ENCODE peak calls at places on chromosomes 11 and 22, in ten cellular contexts. E is testis, Y is ovary, R is left ventricle myocardium inferior, T is adipocyte, N is pancreas, Z is upper lobe of right lung, S is mucosa of descending colon, M is Peyer's patch, P is cardiac muscle cell. B is an unnamed sample.
A peak's percentile ranks its signal among the peaks of the same experiment; 100 is the strongest.

GRCh38 chr11:111355956-111356659 is 23.0 kb downstream of the POU2AF1 start:
- DNase-seq in N (no peak), R (no peak), Z (no peak), S (no peak), M (no peak), E (no peak), P (no peak), T (no peak), Y (no peak), B (no peak)

GRCh38 chr11:80473562-80473961 is 1032.7 kb upstream of the TENM4 start:
- DNase-seq in R (no peak), T (no peak), P (no peak), Z (no peak), Y (no peak), S (no peak), N (no peak), E (no peak), M (no peak), B (no peak)

GRCh38 chr11:31720225-31720624 is 90.9 kb downstream of the PAX6 start:
- DNase-seq in N (no peak), P (no peak), Z (no peak), E (no peak), M (no peak), S (no peak), T (no peak), R (no peak), Y (no peak), B (no peak)

GRCh38 chr11:110565344-110565684 is 135.6 kb downstream of the FDX1 start:
- DNase-seq in P (peak; percentile 63), Z (no peak), T (peak; percentile 51), R (no peak), N (no peak), E (peak; percentile 25), S (no peak), M (no peak), Y (no peak), B (no peak)

GRCh38 chr22:45308624-45309421 is 911 bp upstream of the FAM118A start:
- DNase-seq in S (peak; percentile 75), Y (peak; percentile 50), E (no peak), R (no peak), T (no peak), Z (no peak), P (no peak), N (peak; percentile 19), M (peak; percentile 62), B (no peak)

GRCh38 chr11:18012314-18012905 is 437 bp downstream of the SERGEF start:
- DNase-seq in P (peak; percentile 14), N (peak; percentile 36), Y (no peak), E (peak; percentile 31), T (peak; percentile 35), Z (no peak), R (peak; percentile 15), M (peak; percentile 53), S (peak; percentile 60), B (no peak)

GRCh38 chr11:65853249-65853979 is 4.6 kb downstream of the CFL1 start:
- DNase-seq in R (no peak), P (no peak), M (no peak), S (no peak), Y (peak; percentile 27), N (no peak), E (no peak), Z (peak; percentile 34), T (no peak), B (no peak)

GRCh38 chr22:28208797-28209196 is 289.7 kb upstream of the PITPNB start:
- DNase-seq in Y (no peak), P (no peak), R (no peak), S (no peak), E (no peak), Z (no peak), N (no peak), M (no peak), T (peak; percentile 39), B (no peak)

GRCh38 chr11:107699371-107700348 is 12.2 kb downstream of the SLN start:
- DNase-seq in M (no peak), P (peak; percentile 44), S (no peak), Y (no peak), E (no peak), Z (no peak), R (no peak), T (no peak), N (no peak), B (no peak)

GRCh38 chr11:45253640-45254039 is 32.5 kb downstream of the SYT13 start:
- DNase-seq in P (no peak), E (peak; percentile 71), R (no peak), M (no peak), N (no peak), Z (no peak), Y (no peak), T (no peak), S (no peak), B (no peak)

GRCh38 chr11:2365571-2366210 is 11.4 kb upstream of the CD81 start:
- DNase-seq in Z (peak; percentile 62), S (no peak), P (no peak), M (no peak), N (no peak), R (no peak), Y (no peak), E (no peak), T (no peak), B (no peak)

GRCh38 chr11:1785749-1786261 is 22.1 kb upstream of the CTSD start:
- DNase-seq in M (peak; percentile 52), R (no peak), Y (no peak), T (peak; percentile 19), P (no peak), E (no peak), Z (no peak), S (no peak), N (no peak), B (no peak)

GRCh38 chr22:41919357-41920224 is 4.7 kb upstream of the SHISA8 start:
- DNase-seq in S (peak; percentile 89), Y (peak; percentile 62), M (peak; percentile 94), P (peak; percentile 47), Z (peak; percentile 83), N (peak; percentile 43), T (peak; percentile 35), R (peak; percentile 70), E (peak; percentile 71), B (no peak)

GRCh38 chr11:57761301-57762234 is at the start of gene CTNND1:
- DNase-seq in E (peak; percentile 95), Y (peak; percentile 85), M (peak; percentile 90), P (peak; percentile 99), N (peak; percentile 89), Z (peak; percentile 82), T (peak; percentile 98), R (peak; percentile 84), S (peak; percentile 81), B (peak; percentile 86)

GRCh38 chr22:39502789-39503464 is 837 bp downstream of the MIEF1 start:
- DNase-seq in Z (no peak), Y (no peak), N (no peak), R (no peak), T (peak; percentile 57), P (no peak), M (no peak), E (no peak), S (peak; percentile 51), B (no peak)

GRCh38 chr11:12679471-12679870 is 5.2 kb downstream of the TEAD1 start:
- DNase-seq in N (no peak), Y (no peak), M (no peak), T (no peak), S (no peak), Z (no peak), P (no peak), R (no peak), E (no peak), B (no peak)
- H3K4me1 ChIP-seq in N (peaks cover 4% of the 10 kb centered on the region), Y (peaks cover 13% of the 10 kb centered on the region), M (peaks cover 2% of the 10 kb centered on the region), T (peaks cover 49% of the 10 kb centered on the region), S (peaks cover 32% of the 10 kb centered on the region), Z (peaks cover 24% of the 10 kb centered on the region), P (peaks cover 46% of the 10 kb centered on the region), R (peaks cover 94% of the 10 kb centered on the region), E (peaks cover 4% of the 10 kb centered on the region), B (peaks cover 3% of the 10 kb centered on the region)

GRCh38 chr22:38243007-38243775 is 29.6 kb downstream of the TMEM184B start:
- DNase-seq in Y (peak; percentile 83), S (peak; percentile 88), N (no peak), R (peak; percentile 42), Z (no peak), E (peak; percentile 60), T (no peak), P (peak; percentile 60), M (peak; percentile 79), B (no peak)
- H3K4me1 ChIP-seq in Y (peaks cover 20% of the 10 kb centered on the region), S (peaks cover 44% of the 10 kb centered on the region), N (peaks cover 11% of the 10 kb centered on the region), R (peaks cover 81% of the 10 kb centered on the region), Z (peaks cover 42% of the 10 kb centered on the region), E (peaks cover 31% of the 10 kb centered on the region), T (peaks cover 52% of the 10 kb centered on the region), P (peaks cover 9% of the 10 kb centered on the region), M (no peaks in the 10 kb centered on the region), B (peaks cover 9% of the 10 kb centered on the region)

DNA sequence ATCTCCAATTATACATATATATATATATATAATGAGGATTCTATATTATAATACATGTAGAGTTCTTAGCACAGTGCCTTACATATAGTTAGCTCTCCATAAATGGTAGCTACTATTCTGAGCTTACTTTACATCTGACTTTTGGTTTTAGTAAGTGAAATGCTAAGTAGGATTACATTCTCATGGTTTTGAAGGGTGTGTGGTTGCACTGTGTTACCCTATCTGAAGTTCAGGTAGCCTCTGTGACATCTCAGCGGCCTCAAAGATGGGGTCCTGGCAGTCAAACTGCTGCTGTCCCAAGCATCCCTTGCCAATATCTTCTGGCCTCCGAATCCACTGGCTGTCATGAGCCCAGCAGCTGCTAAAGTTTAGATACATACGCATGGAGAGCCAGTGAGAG is 34.8 kb downstream of the UBASH3B start:
- DNase-seq in N (no peak), R (no peak), Z (no peak), E (no peak), S (no peak), P (no peak), M (no peak), T (no peak), Y (no peak), B (no peak)
- H3K4me1 ChIP-seq in N (no peaks in the 10 kb centered on the region), R (peaks cover 35% of the 10 kb centered on the region), Z (peaks cover 19% of the 10 kb centered on the region), E (no peaks in the 10 kb centered on the region), S (no peaks in the 10 kb centered on the region), P (peaks cover 20% of the 10 kb centered on the region), M (no peaks in the 10 kb centered on the region), T (peaks cover 26% of the 10 kb centered on the region), Y (peaks cover 3% of the 10 kb centered on the region), B (peaks cover 6% of the 10 kb centered on the region)

GRCh38 chr22:36331912-36332622 is 55.7 kb downstream of the MYH9 start:
- DNase-seq in Y (peak; percentile 80), T (peak; percentile 53), S (peak; percentile 90), M (peak; percentile 88), Z (peak; percentile 82), P (peak; percentile 59), E (peak; percentile 70), R (peak; percentile 83), N (peak; percentile 51), B (peak; percentile 81)

GRCh38 chr22:36334838-36335603 is 52.7 kb downstream of the MYH9 start:
- DNase-seq in M (no peak), P (peak; percentile 67), N (peak; percentile 54), T (peak; percentile 71), S (no peak), Y (no peak), Z (no peak), E (no peak), R (no peak), B (no peak)

GRCh38 chr22:36334081-36334831 is 53.5 kb downstream of the MYH9 start:
- DNase-seq in M (no peak), E (no peak), Y (no peak), R (peak; percentile 61), N (no peak), S (no peak), P (no peak), Z (no peak), T (no peak), B (no peak)

GRCh38 chr22:36332623-36333331 is 55.0 kb downstream of the MYH9 start:
- DNase-seq in R (no peak), P (peak; percentile 65), S (no peak), Y (no peak), M (no peak), E (no peak), N (peak; percentile 55), Z (no peak), T (no peak), B (peak; percentile 70)

GRCh38 chr22:36333632-36334031 is 54.1 kb downstream of the MYH9 start:
- DNase-seq in S (no peak), P (no peak), E (no peak), T (no peak), M (no peak), N (peak; percentile 48), Z (no peak), Y (no peak), R (no peak), B (no peak)
- H3K4me1 ChIP-seq in S (peaks cover 79% of the 10 kb centered on the region), P (peaks cover 56% of the 10 kb centered on the region), E (peaks cover 77% of the 10 kb centered on the region), T (peaks cover 53% of the 10 kb centered on the region), M (peaks cover 56% of the 10 kb centered on the region), N (peaks cover 80% of the 10 kb centered on the region), Z (peaks cover 99% of the 10 kb centered on the region), Y (peaks cover 42% of the 10 kb centered on the region), R (peaks cover 100% of the 10 kb centered on the region), B (peaks cover 55% of the 10 kb centered on the region)

B was measured in uterus.